ENCODE peak calls at places on chromosome 2, in seven cellular contexts. H is NCI-H460; W is T-cell; X is activated T-helper 1 cell treated with anti-CD3 and anti-CD28 coated beads, Interleukin-12 subunit alpha, Interleukin-12 subunit beta, Interleukin-2, Interleukin-4 antibody, amounts not matched to agents 30 ng/mL and 10 ng/mL and 1 ng/mL, durations not matched to agents 14 hours and 24 hours and 36 hours; G is activated CD4-positive, alpha-beta T cell treated with anti-CD3 and anti-CD28 coated beads for 48 hours; C is NCI-H1417 treated with DMSO at 0.1 percent for 48 hours; V is germinal center. D is an unnamed sample.
A peak's percentile ranks its signal among the peaks of the same experiment; 100 is the strongest.

GRCh38 chr2:120824246-120824645 is 88.6 kb downstream of the GLI2 start:
- DNase-seq in G (no peak), H (no peak), X (no peak), V (no peak), W (no peak), C (no peak), D (no peak)

GRCh38 chr2:150062416-150062815 is 425.1 kb downstream of the RND3 start:
- DNase-seq in H (no peak), C (no peak), W (no peak), V (no peak), X (no peak), G (no peak), D (no peak)

GRCh38 chr2:122028371-122029102 is 273.1 kb downstream of the TSN start:
- DNase-seq in X (no peak), H (peak; percentile 42), W (no peak), V (no peak), C (no peak), G (no peak), D (no peak)

GRCh38 chr2:42216712-42217111 is 47.6 kb downstream of the EML4 start:
- DNase-seq in C (no peak), H (peak; percentile 45), X (no peak), G (no peak), W (no peak), V (no peak), D (no peak)

GRCh38 chr2:235793163-235793752 is 299.4 kb downstream of the AGAP1 start:
- DNase-seq in V (no peak), W (no peak), G (peak; percentile 28), C (no peak), H (no peak), X (no peak), D (no peak)

GRCh38 chr2:202178342-202178958 is 59.9 kb downstream of the SUMO1 start:
- DNase-seq in V (peak; percentile 38), G (peak; percentile 59), H (peak; percentile 64), X (peak; percentile 31), C (no peak), W (no peak), D (peak; percentile 50)

GRCh38 chr2:27408601-27409320 is 630 bp downstream of the PPM1G start:
- DNase-seq in H (no peak), G (no peak), X (no peak), C (no peak), V (peak; percentile 19), W (no peak), D (no peak)

GRCh38 chr2:134782107-134782506 is 56.3 kb upstream of the ACMSD start:
- DNase-seq in V (no peak), G (no peak), X (no peak), H (no peak), W (no peak), C (no peak), D (no peak)

GRCh38 chr2:161238559-161239415 is 69.4 kb upstream of the PSMD14 start:
- DNase-seq in G (peak; percentile 73), X (peak; percentile 47), C (no peak), W (peak; percentile 60), V (no peak), H (peak; percentile 32), D (peak; percentile 36)

GRCh38 chr2:46708492-46708891 is 207.1 kb downstream of the MCFD2 start:
- DNase-seq in H (no peak), X (no peak), W (no peak), V (no peak), C (no peak), G (no peak), D (no peak)

GRCh38 chr2:126889071-126889470 is 9.6 kb upstream of the TEX51 start:
- DNase-seq in X (no peak), V (no peak), H (no peak), G (no peak), C (no peak), W (no peak), D (no peak)

GRCh38 chr2:70779911-70780580 is 10.4 kb downstream of the FIGLA start:
- DNase-seq in C (no peak), X (no peak), G (no peak), V (no peak), H (no peak), W (no peak), D (no peak)

GRCh38 chr2:44560352-44560751 is 198.6 kb downstream of the CAMKMT start:
- DNase-seq in C (no peak), X (no peak), W (no peak), G (peak; percentile 33), H (no peak), V (no peak), D (no peak)

GRCh38 chr2:10257036-10257435 is 45.7 kb upstream of the HPCAL1 start:
- DNase-seq in W (no peak), C (no peak), H (no peak), V (no peak), X (no peak), G (no peak), D (no peak)

GRCh38 chr2:3126686-3127278 is 250.8 kb downstream of the EIPR1 start:
- DNase-seq in X (no peak), W (no peak), C (no peak), G (no peak), V (no peak), H (no peak), D (no peak)

GRCh38 chr2:24969784-24970183 is 2.0 kb downstream of the DNAJC27 start:
- DNase-seq in G (no peak), W (no peak), V (no peak), H (no peak), C (no peak), X (no peak), D (no peak)

GRCh38 chr2:34979148-34979547 is 1376.4 kb upstream of the CRIM1 start:
- DNase-seq in G (no peak), X (no peak), H (no peak), C (no peak), V (no peak), W (no peak), D (no peak)

GRCh38 chr2:10452956-10453885 is 5.1 kb upstream of the ODC1 start:
- DNase-seq in W (no peak), G (no peak), H (no peak), V (no peak), C (peak; percentile 7), X (no peak), D (no peak)

GRCh38 chr2:10256525-10257031 is 46.1 kb upstream of the HPCAL1 start:
- DNase-seq in X (no peak), H (no peak), G (no peak), W (no peak), V (no peak), C (no peak), D (no peak)

GRCh38 chr2:137770161-137770560 is 194.1 kb upstream of the HNMT start:
- DNase-seq in G (no peak), H (no peak), C (no peak), V (no peak), X (no peak), W (no peak), D (no peak)

GRCh38 chr2:179861027-179861776 is at the start of gene ZNF385B:
- DNase-seq in C (no peak), X (no peak), W (no peak), G (peak; percentile 18), V (peak; percentile 30), H (no peak), D (no peak)

GRCh38 chr2:189153608-189154007 is 26.0 kb downstream of the COL5A2 start:
- DNase-seq in W (no peak), X (no peak), V (no peak), H (no peak), G (no peak), C (no peak), D (no peak)

GRCh38 chr2:71557321-71557720 is 104.0 kb downstream of the DYSF start:
- DNase-seq in H (no peak), V (no peak), X (no peak), W (no peak), C (no peak), G (no peak), D (no peak)

GRCh38 chr2:163713534-163714311 is 22.1 kb downstream of the FIGN start:
- DNase-seq in C (no peak), G (no peak), H (no peak), W (no peak), X (no peak), V (no peak), D (no peak)

GRCh38 chr2:39730276-39730675 is 48.8 kb downstream of the THUMPD2 start:
- DNase-seq in X (no peak), H (no peak), W (no peak), V (no peak), G (no peak), C (no peak), D (no peak)

GRCh38 chr2:46735108-46735691 is 180.4 kb downstream of the MCFD2 start:
- DNase-seq in G (no peak), W (no peak), V (no peak), C (no peak), H (no peak), X (no peak), D (no peak)

GRCh38 chr2:67948057-67948456 is 114.7 kb downstream of the C1D start:
- DNase-seq in X (no peak), V (no peak), G (no peak), H (no peak), W (no peak), C (no peak), D (no peak)

GRCh38 chr2:154710685-154711084 is 12.2 kb downstream of the KCNJ3 start:
- DNase-seq in V (no peak), W (no peak), X (no peak), H (no peak), C (no peak), G (no peak), D (no peak)

GRCh38 chr2:241898681-241899270 is 29.2 kb downstream of the RTP5 start:
- DNase-seq in V (no peak), H (no peak), X (no peak), G (no peak), C (no peak), W (peak; percentile 7), D (no peak)

GRCh38 chr2:172480301-172481218 is 53.2 kb downstream of the ITGA6 start:
- DNase-seq in G (peak; percentile 27), X (no peak), W (no peak), C (no peak), V (no peak), H (no peak), D (no peak)

GRCh38 chr2:45169339-45170190 is 160.3 kb upstream of the SIX2 start:
- DNase-seq in G (peak; percentile 17), W (no peak), V (peak; percentile 11), X (no peak), H (no peak), C (no peak), D (no peak)

GRCh38 chr2:118246726-118247125 is 158.5 kb downstream of the INSIG2 start:
- DNase-seq in G (no peak), H (no peak), C (no peak), W (no peak), X (no peak), V (no peak), D (no peak)

GRCh38 chr2:1477196-1478040 is 64.2 kb downstream of the TPO start:
- DNase-seq in G (no peak), H (no peak), X (no peak), V (no peak), W (no peak), C (no peak), D (no peak)

GRCh38 chr2:147560810-147561521 is 283.9 kb upstream of the ACVR2A start:
- DNase-seq in W (no peak), H (no peak), X (no peak), G (no peak), V (no peak), C (no peak), D (no peak)

GRCh38 chr2:216316743-216317142 is 55.5 kb downstream of the MARCHF4 start:
- DNase-seq in H (no peak), C (no peak), V (no peak), W (no peak), X (no peak), G (no peak), D (no peak)

GRCh38 chr2:33598472-33599174 is 476 bp downstream of the FAM98A start:
- DNase-seq in V (peak; percentile 45), H (peak; percentile 23), X (peak; percentile 44), G (peak; percentile 69), W (peak; percentile 20), C (no peak), D (no peak)

GRCh38 chr2:120528051-120528692 is 182.2 kb downstream of the INHBB start:
- DNase-seq in C (no peak), W (no peak), X (no peak), G (no peak), V (no peak), H (no peak), D (no peak)

D was measured in naive B cell.